ENCODE peak calls at places on chromosome 18, in nine cellular contexts. M, C, R, D, Q, L, S, A and P are unnamed samples.

GRCh38 chr18:22152093-22152492 is 17.3 kb upstream of the GATA6 start:
- DNase-seq in M (no peak), C (no peak), R (no peak), D (no peak), Q (no peak), L (no peak), S (no peak), A (no peak), P (no peak)

GRCh38 chr18:62928316-62928715 is 213.0 kb downstream of the PHLPP1 start:
- DNase-seq in M (no peak), C (no peak), R (peak; percentile 20), D (peak; percentile 65), Q (no peak), L (no peak), S (no peak), A (no peak), P (no peak)

GRCh38 chr18:6255121-6255742 is 159.5 kb downstream of the L3MBTL4 start:
- DNase-seq in M (no peak), C (no peak), R (no peak), D (no peak), Q (no peak), L (no peak), S (no peak), A (no peak), P (no peak)

GRCh38 chr18:63492851-63493250 is 16.1 kb downstream of the SERPINB5 start:
- DNase-seq in M (no peak), C (no peak), R (no peak), D (no peak), Q (no peak), L (no peak), S (no peak), A (no peak), P (no peak)

GRCh38 chr18:36352384-36352783 is 54.9 kb downstream of the FHOD3 start:
- DNase-seq in M (peak; percentile 87), C (no peak), R (peak; percentile 30), D (peak; percentile 81), Q (no peak), L (peak; percentile 26), S (no peak), A (no peak), P (peak; percentile 34)

GRCh38 chr18:48775372-48776160 is 175.2 kb downstream of the SMAD7 start:
- DNase-seq in M (no peak), C (no peak), R (no peak), D (no peak), Q (no peak), L (no peak), S (no peak), A (no peak), P (no peak)

GRCh38 chr18:61435064-61435652 is 101.9 kb downstream of the CDH20 start:
- DNase-seq in M (peak; percentile 35), C (peak; percentile 23), R (no peak), D (peak; percentile 47), Q (no peak), L (no peak), S (peak; percentile 43), A (no peak), P (peak; percentile 18)

GRCh38 chr18:23828426-23828825 is 139.2 kb downstream of the LAMA3 start:
- DNase-seq in M (peak; percentile 84), C (peak; percentile 64), R (peak; percentile 65), D (peak; percentile 91), Q (peak; percentile 7), L (no peak), S (peak; percentile 94), A (no peak), P (no peak)

GRCh38 chr18:2173464-2173863 is 397.8 kb downstream of the METTL4 start:
- DNase-seq in M (peak; percentile 74), C (peak; percentile 29), R (peak; percentile 76), D (peak; percentile 99), Q (no peak), L (no peak), S (no peak), A (no peak), P (no peak)

GRCh38 chr18:57269756-57270534 is 82.4 kb upstream of the ST8SIA3 start:
- DNase-seq in M (no peak), C (peak; percentile 45), R (no peak), D (no peak), Q (no peak), L (no peak), S (no peak), A (no peak), P (no peak)

GRCh38 chr18:62781893-62782292 is 66.6 kb downstream of the PHLPP1 start:
- DNase-seq in M (peak; percentile 93), C (no peak), R (peak; percentile 51), D (peak; percentile 82), Q (no peak), L (no peak), S (peak; percentile 35), A (no peak), P (no peak)

GRCh38 chr18:57445488-57446319 is 10.5 kb downstream of the ONECUT2 start:
- DNase-seq in M (no peak), C (peak; percentile 25), R (no peak), D (no peak), Q (no peak), L (no peak), S (no peak), A (no peak), P (no peak)

GRCh38 chr18:63774511-63774910 is 707 bp upstream of the SERPINB7 start:
- DNase-seq in M (peak; percentile 53), C (no peak), R (no peak), D (no peak), Q (no peak), L (no peak), S (no peak), A (no peak), P (no peak)

GRCh38 chr18:63422862-63423304 is 607 bp upstream of the VPS4B start:
- DNase-seq in M (peak; percentile 91), C (no peak), R (no peak), D (no peak), Q (no peak), L (no peak), S (no peak), A (no peak), P (no peak)

GRCh38 chr18:51390695-51391094 is 193.2 kb upstream of the MEX3C start:
- DNase-seq in M (peak; percentile 58), C (no peak), R (no peak), D (peak; percentile 29), Q (no peak), L (no peak), S (no peak), A (no peak), P (no peak)

GRCh38 chr18:44882163-44882881 is 201.6 kb downstream of the SETBP1 start:
- DNase-seq in M (no peak), C (no peak), R (no peak), D (no peak), Q (no peak), L (no peak), S (no peak), A (no peak), P (no peak)

GRCh38 chr18:77079088-77079487 is 53.5 kb downstream of the MBP start:
- DNase-seq in M (no peak), C (no peak), R (no peak), D (no peak), Q (no peak), L (no peak), S (no peak), A (no peak), P (no peak)

GRCh38 chr18:21105936-21106335 is 5.7 kb downstream of the ROCK1 start:
- DNase-seq in M (no peak), C (no peak), R (no peak), D (no peak), Q (no peak), L (no peak), S (no peak), A (no peak), P (no peak)

GRCh38 chr18:12423820-12424219 is 16.1 kb downstream of the PRELID3A start:
- DNase-seq in M (no peak), C (no peak), R (no peak), D (no peak), Q (no peak), L (peak; percentile 46), S (no peak), A (no peak), P (no peak)

GRCh38 chr18:48777026-48777736 is 173.6 kb downstream of the SMAD7 start:
- DNase-seq in M (peak; percentile 50), C (peak; percentile 82), R (peak; percentile 14), D (peak; percentile 68), Q (peak; percentile 56), L (peak; percentile 64), S (peak; percentile 74), A (peak; percentile 47), P (peak; percentile 52)

GRCh38 chr18:51513525-51513924 is 316.0 kb upstream of the MEX3C start:
- DNase-seq in M (peak; percentile 94), C (no peak), R (no peak), D (no peak), Q (no peak), L (no peak), S (no peak), A (no peak), P (no peak)

GRCh38 chr18:74288041-74288440 is 3.7 kb downstream of the CYB5A start:
- DNase-seq in M (no peak), C (no peak), R (no peak), D (no peak), Q (no peak), L (no peak), S (no peak), A (no peak), P (no peak)

GRCh38 chr18:8224576-8224975 is 384.7 kb upstream of the RAB12 start:
- DNase-seq in M (peak; percentile 9), C (no peak), R (no peak), D (peak; percentile 15), Q (no peak), L (no peak), S (no peak), A (no peak), P (no peak)

GRCh38 chr18:35236964-35237363 is 3.9 kb upstream of the ZNF397 start:
- DNase-seq in M (no peak), C (no peak), R (no peak), D (no peak), Q (no peak), L (no peak), S (no peak), A (no peak), P (peak; percentile 63)

GRCh38 chr18:36127866-36128845 is 984 bp downstream of the SLC39A6 start:
- DNase-seq in M (peak; percentile 44), C (peak; percentile 3), R (no peak), D (peak; percentile 45), Q (no peak), L (peak; percentile 18), S (peak; percentile 40), A (peak; percentile 31), P (peak; percentile 11)

GRCh38 chr18:58887613-58887963 is 22.9 kb downstream of the ZNF532 start:
- DNase-seq in M (peak; percentile 63), C (no peak), R (no peak), D (peak; percentile 74), Q (no peak), L (no peak), S (peak; percentile 89), A (peak; percentile 27), P (no peak)

GRCh38 chr18:42901161-42901560 is 214.3 kb downstream of the RIT2 start:
- DNase-seq in M (no peak), C (no peak), R (no peak), D (no peak), Q (no peak), L (no peak), S (no peak), A (no peak), P (no peak)

GRCh38 chr18:41324020-41324791 is 630.8 kb upstream of the PIK3C3 start:
- DNase-seq in M (peak; percentile 57), C (no peak), R (no peak), D (no peak), Q (no peak), L (no peak), S (no peak), A (no peak), P (no peak)

GRCh38 chr18:48673456-48674197 is 134.8 kb downstream of the CTIF start:
- DNase-seq in M (no peak), C (no peak), R (no peak), D (peak; percentile 30), Q (no peak), L (no peak), S (no peak), A (no peak), P (no peak)

GRCh38 chr18:76493213-76494107 is 1.6 kb downstream of the ZNF516 start:
- DNase-seq in M (peak; percentile 50), C (no peak), R (no peak), D (peak; percentile 48), Q (no peak), L (no peak), S (peak; percentile 43), A (no peak), P (peak; percentile 72)

GRCh38 chr18:77140439-77141109 is 8.0 kb upstream of the MBP start:
- DNase-seq in M (peak; percentile 47), C (no peak), R (no peak), D (no peak), Q (peak; percentile 38), L (no peak), S (no peak), A (no peak), P (no peak)